ENCODE peak calls at places on chromosome 4, in four cellular contexts. V, K, H and J are unnamed samples.

GRCh38 chr4:124640037-124640730 is 72.3 kb downstream of the ANKRD50 start:
- DNase-seq in V (no peak), K (no peak), H (no peak), J (no peak)

GRCh38 chr4:41184009-41184408 is 30.3 kb downstream of the APBB2 start:
- DNase-seq in H (no peak), V (no peak), K (no peak), J (no peak)

GRCh38 chr4:153114771-153115321 is 89.4 kb upstream of the TRIM2 start:
- DNase-seq in K (peak), H (peak), V (no peak), J (peak)

GRCh38 chr4:76811604-76812412 is 86.1 kb downstream of the SOWAHB start:
- DNase-seq in H (no peak), K (peak), V (peak), J (no peak)

GRCh38 chr4:54296548-54297203 is 67.6 kb downstream of the PDGFRA start:
- DNase-seq in V (no peak), H (no peak), K (no peak), J (no peak)

GRCh38 chr4:100017627-100018310 is 67.7 kb upstream of the H2AZ1 start:
- DNase-seq in K (no peak), V (no peak), H (no peak), J (no peak)

GRCh38 chr4:84878541-84878940 is 87.9 kb downstream of the WDFY3 start:
- DNase-seq in H (no peak), K (no peak), V (no peak), J (no peak)

GRCh38 chr4:109976189-109976588 is 63.5 kb downstream of the EGF start:
- DNase-seq in V (no peak), K (no peak), H (no peak), J (no peak)

GRCh38 chr4:157099506-157099905 is 23.6 kb downstream of the GLRB start:
- DNase-seq in H (no peak), V (no peak), K (no peak), J (no peak)